ENCODE peak calls at places on chromosomes 1 and 21, in five cellular contexts. I, K, H, E and P are unnamed samples.

GRCh38 chr1:228013322-228014234 is 6.8 kb downstream of the WNT3A start:
- DNase-seq in I (peak; percentile 85), K (no peak), H (no peak), E (no peak), P (no peak)

GRCh38 chr21:17554619-17555472 is 42.0 kb downstream of the CXADR start:
- DNase-seq in I (no peak), K (no peak), H (no peak), E (no peak), P (no peak)

GRCh38 chr1:178918955-178919354 is 48.1 kb upstream of the ANGPTL1 start:
- DNase-seq in I (no peak), K (no peak), H (no peak), E (no peak), P (peak; percentile 60)

GRCh38 chr1:196467230-196467629 is 141.0 kb downstream of the KCNT2 start:
- DNase-seq in I (no peak), K (no peak), H (no peak), E (peak; percentile 65), P (no peak)

GRCh38 chr21:44548922-44549321 is 2.4 kb downstream of the KRTAP10-2 start:
- DNase-seq in I (no peak), K (no peak), H (no peak), E (peak; percentile 2), P (no peak)

GRCh38 chr1:212955098-212955497 is 4.8 kb downstream of the VASH2 start:
- DNase-seq in I (no peak), K (no peak), H (no peak), E (no peak), P (no peak)

GRCh38 chr1:30887485-30888315 is 20.9 kb downstream of the SDC3 start:
- DNase-seq in I (no peak), K (no peak), H (no peak), E (peak; percentile 84), P (no peak)

GRCh38 chr1:104780470-104781078 is 1030.9 kb downstream of the AMY1C start:
- DNase-seq in I (no peak), K (no peak), H (no peak), E (peak; percentile 0), P (no peak)

GRCh38 chr1:37258068-37258467 is 216.3 kb upstream of the ZC3H12A start:
- DNase-seq in I (no peak), K (no peak), H (no peak), E (no peak), P (no peak)

GRCh38 chr1:159211331-159212136 is 6.9 kb downstream of the ACKR1 start:
- DNase-seq in I (peak; percentile 22), K (no peak), H (no peak), E (peak; percentile 30), P (no peak)

GRCh38 chr1:43648448-43648847 is 1.5 kb upstream of the KDM4A start:
- DNase-seq in I (no peak), K (no peak), H (no peak), E (no peak), P (no peak)

GRCh38 chr1:202982715-202983435 is 15.8 kb upstream of the CYB5R1 start:
- DNase-seq in I (no peak), K (no peak), H (no peak), E (no peak), P (no peak)

GRCh38 chr1:61162513-61163274 is 80.3 kb downstream of the NFIA start:
- DNase-seq in I (no peak), K (no peak), H (no peak), E (no peak), P (no peak)

GRCh38 chr1:170498896-170499295 is 33.1 kb upstream of the GORAB start:
- DNase-seq in I (no peak), K (no peak), H (no peak), E (no peak), P (no peak)

GRCh38 chr1:218521414-218522169 is 176.5 kb downstream of the TGFB2 start:
- DNase-seq in I (peak; percentile 19), K (peak; percentile 21), H (no peak), E (no peak), P (no peak)

GRCh38 chr1:207959141-207959825 is 48.4 kb upstream of the CD34 start:
- DNase-seq in I (peak; percentile 37), K (peak; percentile 56), H (no peak), E (peak; percentile 40), P (peak; percentile 80)

GRCh38 chr1:116465477-116465844 is 92.4 kb downstream of the ATP1A1 start:
- DNase-seq in I (no peak), K (no peak), H (no peak), E (no peak), P (no peak)

GRCh38 chr1:61746768-61747167 is 4.5 kb downstream of the PATJ start:
- DNase-seq in I (no peak), K (no peak), H (no peak), E (no peak), P (no peak)

GRCh38 chr1:201693019-201693372 is 136.0 kb upstream of the IPO9 start:
- DNase-seq in I (no peak), K (no peak), H (no peak), E (no peak), P (no peak)

GRCh38 chr1:82733645-82734044 is 932.9 kb downstream of the ADGRL2 start:
- DNase-seq in I (no peak), K (no peak), H (no peak), E (no peak), P (no peak)

GRCh38 chr1:212930986-212931678 is 19.2 kb upstream of the VASH2 start:
- DNase-seq in I (no peak), K (no peak), H (no peak), E (no peak), P (no peak)

GRCh38 chr1:12561121-12561520 is 56.9 kb downstream of the DHRS3 start:
- DNase-seq in I (no peak), K (no peak), H (no peak), E (no peak), P (no peak)

GRCh38 chr1:111733996-111734369 is 5.2 kb downstream of the INKA2 start:
- DNase-seq in I (no peak), K (no peak), H (no peak), E (no peak), P (no peak)
- H3K4me3 ChIP-seq in I (no peak overlapping the region), K (no peak overlapping the region), H (no peak overlapping the region), E (no peak overlapping the region), P (no peak overlapping the region)

GRCh38 chr1:8318436-8318835 is 522 bp downstream of the SLC45A1 start:
- DNase-seq in I (no peak), K (no peak), H (no peak), E (no peak), P (no peak)
- H3K4me3 ChIP-seq in I (peak overlapping the region; percentile 50), K (peak overlapping the region; percentile 59), H (peak overlapping the region; percentile 94), E (peak overlapping the region; percentile 66), P (peak overlapping the region; percentile 16)

GRCh38 chr1:161966076-161966475 is 57.6 kb downstream of the OLFML2B start:
- DNase-seq in I (no peak), K (no peak), H (no peak), E (no peak), P (no peak)

GRCh38 chr1:161958425-161958824 is 65.2 kb downstream of the OLFML2B start:
- DNase-seq in I (no peak), K (no peak), H (peak; percentile 52), E (peak; percentile 68), P (no peak)

DNA sequence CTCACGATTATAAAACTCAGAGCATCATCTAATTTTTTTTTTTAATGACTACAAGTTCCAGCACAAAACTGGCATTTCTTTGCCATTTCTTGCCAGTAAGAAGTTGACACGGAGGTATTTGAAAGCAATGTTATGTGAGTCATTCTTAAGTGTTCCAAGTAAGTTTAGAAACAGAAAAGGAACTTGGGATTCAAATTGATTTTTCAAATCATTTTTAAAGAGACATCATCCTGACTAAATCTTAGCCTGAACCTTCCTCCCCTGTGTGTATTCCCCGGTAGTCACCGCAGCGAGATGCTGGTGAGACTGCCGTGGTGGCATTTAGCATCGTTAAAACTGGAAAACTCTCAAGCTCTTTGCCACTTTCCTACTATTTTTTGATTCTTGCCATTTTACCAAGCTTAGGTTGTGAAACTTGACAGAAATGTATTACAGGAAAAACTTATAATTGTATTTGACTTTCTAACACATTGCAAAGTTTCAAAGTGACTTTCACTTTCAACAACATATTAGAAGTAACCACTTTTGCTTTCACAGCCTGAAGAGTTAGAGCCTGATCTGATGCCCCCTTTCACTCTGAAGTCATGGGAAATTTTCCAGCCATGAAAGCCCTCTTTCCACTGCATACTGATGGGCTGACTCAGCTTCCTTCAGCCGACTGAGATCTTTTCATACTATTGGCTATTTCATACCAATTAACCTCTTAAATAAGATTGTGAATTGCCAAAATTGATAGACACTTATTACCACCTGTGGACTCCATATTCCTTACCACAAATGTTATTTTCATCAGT is 61.4 kb downstream of the OLFML2B start:
- DNase-seq in I (no peak), K (no peak), H (no peak), E (peak; percentile 88), P (no peak)
- H3K4me3 ChIP-seq in I (no peak overlapping the region), K (peak overlapping the region; percentile 8), H (no peak overlapping the region), E (peak overlapping the region; percentile 59), P (no peak overlapping the region)

DNA sequence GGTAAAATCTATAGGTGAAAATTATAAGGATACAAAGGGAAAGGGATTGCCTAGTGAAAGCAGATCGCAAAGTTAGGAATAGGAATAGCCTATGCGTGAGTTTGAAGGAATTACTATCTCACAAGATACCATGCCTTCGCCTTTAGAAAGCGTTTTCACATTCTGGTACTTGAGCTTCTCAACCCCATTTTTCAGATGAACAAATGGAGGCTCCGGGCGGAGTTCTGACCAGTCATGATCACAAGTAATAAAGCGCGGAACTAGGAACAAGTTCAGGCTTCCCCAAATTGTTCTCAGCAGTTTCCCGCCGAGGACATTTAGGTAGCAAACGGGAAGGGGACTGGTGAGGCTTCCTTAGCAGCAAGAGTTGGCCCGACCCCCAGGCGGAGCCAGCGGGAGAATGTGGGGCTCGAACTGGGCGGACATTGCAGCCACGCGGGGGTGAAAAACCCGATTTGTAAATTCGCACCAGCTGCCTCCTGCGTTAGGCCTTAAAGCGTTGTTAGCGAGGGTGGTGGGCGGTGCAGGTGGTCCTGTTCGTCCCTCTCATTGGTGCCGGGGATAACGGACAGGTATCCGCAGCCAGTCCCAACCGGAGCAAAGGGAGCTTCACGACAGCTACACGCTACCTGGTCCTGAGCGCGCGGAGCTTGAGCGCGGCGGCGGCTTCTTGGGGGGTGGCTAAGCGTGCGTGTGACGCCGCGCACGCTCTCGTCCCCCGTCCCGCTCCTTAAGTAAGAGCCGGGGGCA is 15.4 kb downstream of the SEMA6C start:
- DNase-seq in I (peak; percentile 90), K (peak; percentile 76), H (peak; percentile 79), E (peak; percentile 86), P (peak; percentile 75)
- H3K4me3 ChIP-seq in I (peak overlapping the region; percentile 33), K (peak overlapping the region; percentile 42), H (peak overlapping the region; percentile 42), E (peak overlapping the region; percentile 54), P (peak overlapping the region; percentile 30)

DNA sequence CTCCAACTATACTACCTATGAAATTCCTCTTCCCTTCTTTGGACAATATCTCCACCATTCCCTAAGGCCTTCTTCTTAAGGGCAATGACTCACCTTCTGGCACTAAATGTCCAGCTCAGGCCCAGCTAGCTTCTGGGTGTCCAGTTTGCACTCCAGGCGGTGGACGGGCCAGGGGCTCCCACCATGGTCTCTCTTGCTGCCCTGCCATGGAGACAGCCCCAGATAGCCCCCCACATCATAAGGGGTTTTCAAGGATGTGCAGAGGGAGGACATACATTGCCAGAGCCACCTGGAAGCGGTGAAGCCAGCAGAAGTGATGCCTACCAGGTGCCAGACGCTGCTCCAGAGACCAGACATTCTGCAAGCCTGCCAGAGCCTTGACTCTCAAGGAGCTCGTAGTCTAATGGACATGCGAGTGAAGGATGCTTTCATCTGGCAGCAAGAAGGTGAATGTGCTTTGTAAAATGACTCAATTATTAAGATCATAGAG is 43.7 kb downstream of the C1orf198 start:
- DNase-seq in I (no peak), K (no peak), H (no peak), E (peak; percentile 37), P (no peak)
- H3K4me3 ChIP-seq in I (no peak overlapping the region), K (no peak overlapping the region), H (no peak overlapping the region), E (no peak overlapping the region), P (no peak overlapping the region)